ENCODE peak calls at places on chromosomes 11 and 22, in seven cellular contexts. One of them, this sample, is unnamed.

GRCh38 chr22:33451851-33452469 is 393.8 kb upstream of the SYN3 start:
- DNase-seq in cardiac muscle cell: no peak
- DNase-seq in fibroblast of villous mesenchyme: no peak
- DNase-seq in cardiac fibroblast: no peak
- DNase-seq in stomach: no peak
- DNase-seq in brain microvascular endothelial cell: peak
- DNase-seq in fibroblast of the aortic adventitia: no peak
- DNase-seq in this sample: no peak

GRCh38 chr11:78313181-78313788 is 104.3 kb downstream of the GAB2 start:
- DNase-seq in cardiac muscle cell: peak
- DNase-seq in fibroblast of villous mesenchyme: peak
- DNase-seq in cardiac fibroblast: peak
- DNase-seq in stomach: peak
- DNase-seq in brain microvascular endothelial cell: peak
- DNase-seq in fibroblast of the aortic adventitia: peak
- DNase-seq in this sample: peak

GRCh38 chr11:113204280-113204679 is 110.1 kb upstream of the TTC12 start:
- DNase-seq in cardiac muscle cell: no peak
- DNase-seq in fibroblast of villous mesenchyme: no peak
- DNase-seq in cardiac fibroblast: no peak
- DNase-seq in stomach: no peak
- DNase-seq in brain microvascular endothelial cell: no peak
- DNase-seq in fibroblast of the aortic adventitia: no peak
- DNase-seq in this sample: no peak

GRCh38 chr22:31106651-31107205 is 640 bp downstream of the SELENOM start:
- DNase-seq in cardiac muscle cell: peak
- DNase-seq in fibroblast of villous mesenchyme: peak
- DNase-seq in cardiac fibroblast: peak
- DNase-seq in stomach: no peak
- DNase-seq in brain microvascular endothelial cell: peak
- DNase-seq in fibroblast of the aortic adventitia: peak
- DNase-seq in this sample: no peak

GRCh38 chr22:27783436-27784098 is 18.0 kb downstream of the MN1 start:
- DNase-seq in cardiac muscle cell: no peak
- DNase-seq in fibroblast of villous mesenchyme: no peak
- DNase-seq in cardiac fibroblast: no peak
- DNase-seq in stomach: no peak
- DNase-seq in brain microvascular endothelial cell: no peak
- DNase-seq in fibroblast of the aortic adventitia: no peak
- DNase-seq in this sample: no peak

GRCh38 chr11:78331711-78332110 is 85.9 kb downstream of the GAB2 start:
- DNase-seq in cardiac muscle cell: no peak
- DNase-seq in fibroblast of villous mesenchyme: no peak
- DNase-seq in cardiac fibroblast: no peak
- DNase-seq in stomach: no peak
- DNase-seq in brain microvascular endothelial cell: no peak
- DNase-seq in fibroblast of the aortic adventitia: no peak
- DNase-seq in this sample: no peak

GRCh38 chr11:35009941-35010337 is 93.5 kb downstream of the PDHX start:
- DNase-seq in cardiac muscle cell: no peak
- DNase-seq in fibroblast of villous mesenchyme: no peak
- DNase-seq in cardiac fibroblast: no peak
- DNase-seq in stomach: no peak
- DNase-seq in brain microvascular endothelial cell: no peak
- DNase-seq in fibroblast of the aortic adventitia: no peak
- DNase-seq in this sample: no peak

GRCh38 chr11:114149689-114150407 is 90.3 kb downstream of the ZBTB16 start:
- DNase-seq in cardiac muscle cell: peak
- DNase-seq in fibroblast of villous mesenchyme: peak
- DNase-seq in cardiac fibroblast: peak
- DNase-seq in stomach: no peak
- DNase-seq in brain microvascular endothelial cell: no peak
- DNase-seq in fibroblast of the aortic adventitia: no peak
- DNase-seq in this sample: no peak

GRCh38 chr11:69403556-69404215 is 77.8 kb upstream of the LINC01488 start:
- DNase-seq in cardiac muscle cell: no peak
- DNase-seq in fibroblast of villous mesenchyme: peak
- DNase-seq in cardiac fibroblast: no peak
- DNase-seq in stomach: no peak
- DNase-seq in brain microvascular endothelial cell: peak
- DNase-seq in fibroblast of the aortic adventitia: no peak
- DNase-seq in this sample: no peak

GRCh38 chr11:1232328-1233321 is 9.8 kb downstream of the MUC5B start:
- DNase-seq in cardiac muscle cell: no peak
- DNase-seq in fibroblast of villous mesenchyme: no peak
- DNase-seq in cardiac fibroblast: no peak
- DNase-seq in stomach: no peak
- DNase-seq in brain microvascular endothelial cell: no peak
- DNase-seq in fibroblast of the aortic adventitia: no peak
- DNase-seq in this sample: no peak

GRCh38 chr11:66868726-66869291 is 11.9 kb downstream of the LRFN4 start:
- DNase-seq in cardiac muscle cell: no peak
- DNase-seq in fibroblast of villous mesenchyme: no peak
- DNase-seq in cardiac fibroblast: no peak
- DNase-seq in stomach: peak
- DNase-seq in brain microvascular endothelial cell: no peak
- DNase-seq in fibroblast of the aortic adventitia: no peak
- DNase-seq in this sample: no peak

GRCh38 chr22:33832558-33833151 is 87.6 kb downstream of the LARGE1 start:
- DNase-seq in cardiac muscle cell: peak
- DNase-seq in fibroblast of villous mesenchyme: no peak
- DNase-seq in cardiac fibroblast: peak
- DNase-seq in stomach: peak
- DNase-seq in brain microvascular endothelial cell: no peak
- DNase-seq in fibroblast of the aortic adventitia: peak
- DNase-seq in this sample: no peak

GRCh38 chr11:69657911-69658605 is 17.1 kb downstream of the LTO1 start:
- DNase-seq in cardiac muscle cell: peak
- DNase-seq in fibroblast of villous mesenchyme: peak
- DNase-seq in cardiac fibroblast: no peak
- DNase-seq in stomach: no peak
- DNase-seq in brain microvascular endothelial cell: no peak
- DNase-seq in fibroblast of the aortic adventitia: no peak
- DNase-seq in this sample: no peak

GRCh38 chr11:77207019-77207485 is 79.0 kb downstream of the MYO7A start:
- DNase-seq in cardiac muscle cell: no peak
- DNase-seq in fibroblast of villous mesenchyme: no peak
- DNase-seq in cardiac fibroblast: no peak
- DNase-seq in stomach: no peak
- DNase-seq in brain microvascular endothelial cell: no peak
- DNase-seq in fibroblast of the aortic adventitia: no peak
- DNase-seq in this sample: no peak

GRCh38 chr22:19719488-19720021 is 3.8 kb upstream of the GP1BB start:
- DNase-seq in cardiac muscle cell: no peak
- DNase-seq in fibroblast of villous mesenchyme: no peak
- DNase-seq in cardiac fibroblast: no peak
- DNase-seq in stomach: no peak
- DNase-seq in brain microvascular endothelial cell: no peak
- DNase-seq in fibroblast of the aortic adventitia: no peak
- DNase-seq in this sample: no peak

GRCh38 chr22:22103078-22103593 is 120.5 kb upstream of the TOP3B start:
- DNase-seq in cardiac muscle cell: no peak
- DNase-seq in fibroblast of villous mesenchyme: no peak
- DNase-seq in cardiac fibroblast: no peak
- DNase-seq in stomach: no peak
- DNase-seq in brain microvascular endothelial cell: no peak
- DNase-seq in fibroblast of the aortic adventitia: no peak
- DNase-seq in this sample: no peak

GRCh38 chr11:11993814-11994213 is 14.6 kb downstream of the DKK3 start:
- DNase-seq in cardiac muscle cell: peak
- DNase-seq in fibroblast of villous mesenchyme: peak
- DNase-seq in cardiac fibroblast: peak
- DNase-seq in stomach: no peak
- DNase-seq in brain microvascular endothelial cell: peak
- DNase-seq in fibroblast of the aortic adventitia: peak
- DNase-seq in this sample: no peak

GRCh38 chr11:10908215-10908990 is 50.5 kb upstream of the ZBED5 start:
- DNase-seq in cardiac muscle cell: peak
- DNase-seq in fibroblast of villous mesenchyme: peak
- DNase-seq in cardiac fibroblast: peak
- DNase-seq in stomach: no peak
- DNase-seq in brain microvascular endothelial cell: peak
- DNase-seq in fibroblast of the aortic adventitia: peak
- DNase-seq in this sample: peak

GRCh38 chr11:107928767-107929507 is 689 bp downstream of the RAB39A start:
- DNase-seq in cardiac muscle cell: no peak
- DNase-seq in fibroblast of villous mesenchyme: no peak
- DNase-seq in cardiac fibroblast: no peak
- DNase-seq in stomach: no peak
- DNase-seq in brain microvascular endothelial cell: no peak
- DNase-seq in fibroblast of the aortic adventitia: no peak
- DNase-seq in this sample: no peak

GRCh38 chr22:31086703-31087330 is 5.7 kb downstream of the SMTN start:
- DNase-seq in cardiac muscle cell: no peak
- DNase-seq in fibroblast of villous mesenchyme: no peak
- DNase-seq in cardiac fibroblast: no peak
- DNase-seq in stomach: no peak
- DNase-seq in brain microvascular endothelial cell: no peak
- DNase-seq in fibroblast of the aortic adventitia: no peak
- DNase-seq in this sample: no peak

GRCh38 chr22:37892566-37893338 is 13.3 kb upstream of the MICALL1 start:
- DNase-seq in cardiac muscle cell: peak
- DNase-seq in fibroblast of villous mesenchyme: no peak
- DNase-seq in cardiac fibroblast: peak
- DNase-seq in stomach: peak
- DNase-seq in brain microvascular endothelial cell: no peak
- DNase-seq in fibroblast of the aortic adventitia: peak
- DNase-seq in this sample: no peak

DNA sequence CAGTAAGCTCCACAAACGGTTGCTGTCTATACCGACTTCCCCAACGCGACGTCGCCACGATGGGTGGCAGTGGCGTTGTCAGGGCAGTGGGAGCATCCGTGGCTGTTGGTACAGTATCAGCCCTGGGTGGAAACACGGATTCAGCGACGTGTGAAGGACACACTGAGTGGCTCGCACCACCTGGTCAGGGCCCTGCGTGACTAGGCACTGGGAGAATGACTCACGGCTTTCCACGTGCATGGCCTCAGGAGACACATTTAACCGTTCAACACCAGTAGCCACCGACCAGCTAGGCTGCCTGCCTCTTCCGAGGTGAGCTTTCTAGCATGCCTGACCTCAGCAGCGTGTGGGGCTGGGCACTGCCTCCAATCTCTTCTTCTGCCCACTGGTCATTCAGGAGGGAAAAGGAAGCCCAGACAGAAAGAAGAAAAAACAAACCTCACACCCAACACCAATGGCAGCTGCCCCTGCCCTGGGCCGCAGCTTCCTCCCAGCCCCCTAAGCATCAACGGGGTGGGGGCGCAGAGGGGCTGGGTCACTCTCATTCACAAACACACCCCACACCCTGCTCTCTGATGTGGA is 59.0 kb downstream of the MYH9 start:
- DNase-seq in cardiac muscle cell: peak
- DNase-seq in fibroblast of villous mesenchyme: peak
- DNase-seq in cardiac fibroblast: peak
- DNase-seq in stomach: peak
- DNase-seq in brain microvascular endothelial cell: peak
- DNase-seq in fibroblast of the aortic adventitia: peak
- DNase-seq in this sample: peak
- H3K4me3 ChIP-seq in cardiac muscle cell: no peak
- H3K4me3 ChIP-seq in fibroblast of villous mesenchyme: no peak
- H3K4me3 ChIP-seq in cardiac fibroblast: no peak
- H3K4me3 ChIP-seq in stomach: no peak
- H3K4me3 ChIP-seq in brain microvascular endothelial cell: peak
- H3K4me3 ChIP-seq in fibroblast of the aortic adventitia: no peak
- H3K4me3 ChIP-seq in this sample: no peak

DNA sequence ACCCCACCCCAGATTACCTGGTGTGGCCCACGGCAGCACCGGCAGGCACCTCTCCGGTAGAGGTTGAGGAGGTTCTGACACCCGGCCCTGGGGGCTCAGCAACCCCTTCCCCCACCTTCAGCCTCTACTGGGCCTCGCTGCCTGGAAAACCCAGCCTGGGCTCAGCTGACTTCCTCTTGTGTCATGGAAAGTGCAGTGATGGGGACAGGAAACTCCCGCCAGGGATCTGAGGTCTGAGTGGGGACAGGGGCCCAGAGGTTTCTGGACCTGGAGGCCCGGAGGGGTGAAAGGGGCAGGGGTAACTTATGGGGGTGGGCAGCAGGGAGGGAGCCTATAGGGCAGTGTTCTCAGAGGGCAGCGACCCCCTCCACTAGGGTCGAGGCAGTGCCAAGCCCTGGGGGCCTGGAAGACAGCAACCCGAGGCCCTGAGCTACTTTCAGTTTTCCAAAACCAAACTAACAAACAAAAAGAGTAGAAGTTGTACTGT is 10.0 kb upstream of the CD5 start:
- DNase-seq in cardiac muscle cell: no peak
- DNase-seq in fibroblast of villous mesenchyme: no peak
- DNase-seq in cardiac fibroblast: no peak
- DNase-seq in stomach: no peak
- DNase-seq in brain microvascular endothelial cell: no peak
- DNase-seq in fibroblast of the aortic adventitia: no peak
- DNase-seq in this sample: no peak
- H3K4me3 ChIP-seq in cardiac muscle cell: no peak
- H3K4me3 ChIP-seq in fibroblast of villous mesenchyme: no peak
- H3K4me3 ChIP-seq in cardiac fibroblast: no peak
- H3K4me3 ChIP-seq in stomach: no peak
- H3K4me3 ChIP-seq in brain microvascular endothelial cell: no peak
- H3K4me3 ChIP-seq in fibroblast of the aortic adventitia: no peak
- H3K4me3 ChIP-seq in this sample: no peak

DNA sequence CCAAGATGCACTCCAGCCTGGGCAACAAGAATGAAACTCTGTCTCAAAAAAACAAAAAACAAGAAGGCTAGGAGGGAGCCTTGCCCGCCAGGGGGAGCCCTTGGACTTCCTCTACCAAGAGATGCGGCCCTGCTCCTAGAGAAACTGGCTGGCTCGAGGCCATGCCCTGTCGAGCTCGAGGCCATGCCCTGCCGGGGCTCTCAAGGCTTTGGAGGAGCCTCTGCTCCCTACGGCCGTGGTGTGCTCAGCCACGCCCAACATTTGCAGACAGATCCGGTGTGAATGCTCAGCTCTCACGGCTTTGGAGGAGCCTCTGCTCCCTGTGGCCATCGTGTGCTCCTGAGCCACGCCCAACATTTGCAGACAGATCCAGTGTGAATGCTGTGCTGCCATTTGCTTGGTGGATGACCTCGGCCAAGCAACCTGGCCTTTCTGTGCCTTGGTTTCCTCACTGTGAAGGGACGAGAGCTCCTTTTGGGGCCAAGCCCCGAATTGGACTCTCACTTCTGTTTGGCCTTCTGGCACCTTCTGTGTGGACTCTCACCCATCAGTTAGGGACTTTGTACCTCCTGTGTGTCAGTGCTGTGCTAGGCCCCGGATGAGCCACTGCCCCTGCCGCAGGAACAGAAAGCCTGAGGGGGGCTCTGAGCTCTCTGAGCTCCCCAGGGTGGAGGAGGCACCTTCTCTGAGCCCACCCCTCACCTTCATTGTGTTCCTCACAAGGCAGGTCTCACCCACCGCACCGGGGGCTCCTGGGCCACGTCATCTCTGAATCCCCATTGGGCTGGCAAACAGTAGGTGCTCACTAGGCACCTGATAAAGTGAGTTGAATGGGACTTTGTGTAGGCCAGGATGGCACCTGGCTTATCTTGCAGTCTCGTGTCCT is 14.1 kb downstream of the C11orf24 start:
- DNase-seq in cardiac muscle cell: peak
- DNase-seq in fibroblast of villous mesenchyme: peak
- DNase-seq in cardiac fibroblast: peak
- DNase-seq in stomach: peak
- DNase-seq in brain microvascular endothelial cell: peak
- DNase-seq in fibroblast of the aortic adventitia: peak
- DNase-seq in this sample: peak
- H3K4me3 ChIP-seq in cardiac muscle cell: no peak
- H3K4me3 ChIP-seq in fibroblast of villous mesenchyme: no peak
- H3K4me3 ChIP-seq in cardiac fibroblast: no peak
- H3K4me3 ChIP-seq in stomach: no peak
- H3K4me3 ChIP-seq in brain microvascular endothelial cell: no peak
- H3K4me3 ChIP-seq in fibroblast of the aortic adventitia: peak
- H3K4me3 ChIP-seq in this sample: no peak

GRCh38 chr11:4211991-4212390 is 117.4 kb downstream of the RRM1 start:
- DNase-seq in cardiac muscle cell: no peak
- DNase-seq in fibroblast of villous mesenchyme: no peak
- DNase-seq in cardiac fibroblast: no peak
- DNase-seq in stomach: no peak
- DNase-seq in brain microvascular endothelial cell: no peak
- DNase-seq in fibroblast of the aortic adventitia: no peak
- DNase-seq in this sample: no peak
- H3K4me3 ChIP-seq in cardiac muscle cell: no peak
- H3K4me3 ChIP-seq in fibroblast of villous mesenchyme: no peak
- H3K4me3 ChIP-seq in cardiac fibroblast: no peak
- H3K4me3 ChIP-seq in stomach: no peak
- H3K4me3 ChIP-seq in brain microvascular endothelial cell: no peak
- H3K4me3 ChIP-seq in fibroblast of the aortic adventitia: no peak
- H3K4me3 ChIP-seq in this sample: no peak